ENCODE peak calls at places on chromosomes 2 and 18, in seven cellular contexts. T is activated T-helper 1 cell treated with anti-CD3 and anti-CD28 coated beads, Interleukin-2, amount 50 U/mL, for 16 hours; U is astrocyte of the spinal cord; B is T-helper 9 cell; Q is skeletal muscle cell; O is naive thymus-derived CD8-positive, alpha-beta T cell; S is LoVo. M is an unnamed sample.

GRCh38 chr2:231159306-231159705 is 34.5 kb upstream of the HTR2B start:
- DNase-seq in T (no peak), U (no peak), Q (no peak), O (no peak), B (no peak), S (no peak), M (no peak)

GRCh38 chr2:102932521-102932920 is 170.7 kb downstream of the TMEM182 start:
- DNase-seq in T (no peak), S (no peak), O (no peak), Q (no peak), B (no peak), U (no peak), M (no peak)

GRCh38 chr2:210072922-210073509 is 70.6 kb downstream of the RPE start:
- DNase-seq in S (peak), O (no peak), T (no peak), B (no peak), U (peak), Q (peak), M (no peak)

GRCh38 chr18:48003426-48004349 is 73.2 kb upstream of the SMAD2 start:
- DNase-seq in O (no peak), U (peak), B (no peak), Q (peak), T (no peak), S (peak), M (no peak)

GRCh38 chr2:219149667-219150066 is 10.9 kb downstream of the NHEJ1 start:
- DNase-seq in Q (no peak), U (peak), T (no peak), S (no peak), B (no peak), O (no peak), M (no peak)

GRCh38 chr2:96153991-96154431 is 8.8 kb upstream of the DUSP2 start:
- DNase-seq in U (no peak), T (no peak), O (no peak), B (no peak), Q (no peak), S (no peak), M (no peak)

GRCh38 chr18:51279367-51279984 is 82.0 kb upstream of the MEX3C start:
- DNase-seq in T (no peak), Q (no peak), O (no peak), B (no peak), U (no peak), S (no peak), M (no peak)

GRCh38 chr2:114683251-114683650 is 240.8 kb downstream of the DPP10 start:
- DNase-seq in B (no peak), U (no peak), T (no peak), Q (no peak), S (no peak), O (no peak), M (no peak)

GRCh38 chr2:23703037-23703582 is 223.8 kb downstream of the ATAD2B start:
- DNase-seq in Q (no peak), T (no peak), S (no peak), O (no peak), U (no peak), B (no peak), M (no peak)

GRCh38 chr2:240468300-240469238 is 33.1 kb downstream of the GPC1 start:
- DNase-seq in B (no peak), Q (no peak), S (no peak), T (peak), U (no peak), O (no peak), M (no peak)

GRCh38 chr2:179711375-179711774 is 150.0 kb downstream of the ZNF385B start:
- DNase-seq in O (no peak), Q (no peak), T (no peak), S (no peak), B (no peak), U (no peak), M (no peak)

GRCh38 chr18:48866028-48866733 is 84.6 kb downstream of the SMAD7 start:
- DNase-seq in Q (peak), U (peak), T (no peak), O (no peak), S (no peak), B (no peak), M (no peak)

GRCh38 chr18:25329783-25330182 is 22.2 kb downstream of the ZNF521 start:
- DNase-seq in U (no peak), O (no peak), B (no peak), S (no peak), Q (no peak), T (no peak), M (no peak)